ENCODE peak calls at places on chromosomes 1 and 21, in five cellular contexts. One of them, this sample, is unnamed.

GRCh38 chr1:26994020-26994745 is 691 bp downstream of the TRNP1 start:
- DNase-seq in GM23248: peak
- DNase-seq in neuronal stem cell: no peak
- DNase-seq in PC-9: no peak
- DNase-seq in A549: no peak
- DNase-seq in this sample: no peak

GRCh38 chr1:50704126-50704525 is 255.9 kb downstream of the FAF1 start:
- DNase-seq in GM23248: peak
- DNase-seq in neuronal stem cell: peak
- DNase-seq in PC-9: peak
- DNase-seq in A549: peak
- DNase-seq in this sample: peak

GRCh38 chr1:159891275-159892157 is 8.4 kb downstream of the CFAP45 start:
- DNase-seq in GM23248: peak
- DNase-seq in neuronal stem cell: peak
- DNase-seq in PC-9: peak
- DNase-seq in A549: peak
- DNase-seq in this sample: peak

GRCh38 chr21:27825035-27825434 is 858.1 kb upstream of the ADAMTS5 start:
- DNase-seq in GM23248: no peak
- DNase-seq in neuronal stem cell: no peak
- DNase-seq in PC-9: no peak
- DNase-seq in A549: no peak
- DNase-seq in this sample: no peak

GRCh38 chr1:113615425-113615824 is 143.9 kb downstream of the PHTF1 start:
- DNase-seq in GM23248: peak
- DNase-seq in neuronal stem cell: no peak
- DNase-seq in PC-9: peak
- DNase-seq in A549: no peak
- DNase-seq in this sample: no peak

GRCh38 chr1:13702425-13703127 is 2.6 kb downstream of the PRDM2 start:
- DNase-seq in GM23248: no peak
- DNase-seq in neuronal stem cell: no peak
- DNase-seq in PC-9: no peak
- DNase-seq in A549: no peak
- DNase-seq in this sample: no peak

GRCh38 chr21:42844411-42845113 is 34.8 kb downstream of the WDR4 start:
- DNase-seq in GM23248: no peak
- DNase-seq in neuronal stem cell: no peak
- DNase-seq in PC-9: no peak
- DNase-seq in A549: no peak
- DNase-seq in this sample: no peak

GRCh38 chr1:234998174-234998741 is 130.4 kb downstream of the TOMM20 start:
- DNase-seq in GM23248: peak
- DNase-seq in neuronal stem cell: no peak
- DNase-seq in PC-9: peak
- DNase-seq in A549: peak
- DNase-seq in this sample: no peak

GRCh38 chr1:168960595-168960994 is 145.9 kb upstream of the ATP1B1 start:
- DNase-seq in GM23248: no peak
- DNase-seq in neuronal stem cell: no peak
- DNase-seq in PC-9: no peak
- DNase-seq in A549: no peak
- DNase-seq in this sample: no peak

GRCh38 chr1:117732956-117733355 is 127.1 kb downstream of the TENT5C start:
- DNase-seq in GM23248: no peak
- DNase-seq in neuronal stem cell: no peak
- DNase-seq in PC-9: no peak
- DNase-seq in A549: no peak
- DNase-seq in this sample: no peak

GRCh38 chr1:9438431-9439073 is 100.7 kb upstream of the SLC25A33 start:
- DNase-seq in GM23248: peak
- DNase-seq in neuronal stem cell: no peak
- DNase-seq in PC-9: no peak
- DNase-seq in A549: peak
- DNase-seq in this sample: no peak
- H3K27ac ChIP-seq in GM23248: peak
- H3K27ac ChIP-seq in neuronal stem cell: no peak
- H3K27ac ChIP-seq in PC-9: no peak
- H3K27ac ChIP-seq in A549: peak
- H3K27ac ChIP-seq in this sample: no peak

DNA sequence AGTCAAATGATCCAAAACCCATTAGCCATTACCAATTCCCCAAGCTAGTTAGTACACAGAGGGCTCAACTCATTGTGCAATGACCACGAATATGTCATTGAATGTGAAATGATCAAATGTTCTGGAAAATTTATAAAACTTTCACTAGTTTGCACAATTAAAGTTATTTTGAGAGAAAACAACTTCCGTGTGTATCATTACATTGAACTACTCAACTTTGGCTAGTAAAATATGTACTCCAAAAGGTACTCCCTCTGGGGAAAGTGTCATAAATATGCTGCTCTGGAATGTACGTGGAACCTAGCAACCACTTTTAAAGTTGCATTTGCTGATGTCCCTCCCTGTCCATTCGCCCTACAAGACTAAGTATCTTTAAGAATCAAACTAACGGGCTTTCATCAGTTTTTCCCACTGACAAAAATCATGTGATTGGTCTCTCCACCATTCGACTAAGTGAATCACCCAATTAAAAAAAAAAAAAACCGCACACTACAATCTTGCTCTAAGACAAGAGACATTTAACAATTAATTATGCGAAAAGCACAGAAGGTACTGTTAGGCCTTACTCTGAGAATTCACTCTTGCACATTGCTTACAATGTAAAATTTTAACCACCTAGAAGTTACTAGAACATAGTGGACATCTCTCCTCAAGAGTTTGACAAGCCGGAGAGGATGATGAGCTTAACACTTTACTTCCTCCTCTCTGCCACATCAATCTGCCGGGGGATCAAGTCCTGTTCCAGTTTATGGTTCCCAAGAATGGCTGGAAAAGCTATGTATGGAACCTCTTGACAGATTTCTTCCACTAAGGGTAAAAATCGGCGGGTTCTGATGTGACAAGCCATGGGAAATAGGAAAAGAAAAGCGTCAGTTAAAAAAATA is 1.1 kb downstream of the ACBD3 start:
- DNase-seq in GM23248: peak
- DNase-seq in neuronal stem cell: no peak
- DNase-seq in PC-9: no peak
- DNase-seq in A549: no peak
- DNase-seq in this sample: no peak
- H3K4me2 ChIP-seq in GM23248: peak
- H3K4me2 ChIP-seq in neuronal stem cell: peak
- H3K4me2 ChIP-seq in PC-9: peak
- H3K4me2 ChIP-seq in A549: peak
- H3K4me2 ChIP-seq in this sample: peak

GRCh38 chr1:55695151-55695550 is 480.0 kb upstream of the USP24 start:
- DNase-seq in GM23248: peak
- DNase-seq in neuronal stem cell: no peak
- DNase-seq in PC-9: no peak
- DNase-seq in A549: no peak
- DNase-seq in this sample: no peak

GRCh38 chr1:55694297-55694696 is 479.1 kb upstream of the USP24 start:
- DNase-seq in GM23248: no peak
- DNase-seq in neuronal stem cell: no peak
- DNase-seq in PC-9: peak
- DNase-seq in A549: no peak
- DNase-seq in this sample: no peak

GRCh38 chr1:55696891-55697290 is 481.7 kb upstream of the USP24 start:
- DNase-seq in GM23248: peak
- DNase-seq in neuronal stem cell: no peak
- DNase-seq in PC-9: no peak
- DNase-seq in A549: no peak
- DNase-seq in this sample: no peak

GRCh38 chr1:55695553-55695952 is 480.4 kb upstream of the USP24 start:
- DNase-seq in GM23248: peak
- DNase-seq in neuronal stem cell: no peak
- DNase-seq in PC-9: no peak
- DNase-seq in A549: no peak
- DNase-seq in this sample: no peak

DNA sequence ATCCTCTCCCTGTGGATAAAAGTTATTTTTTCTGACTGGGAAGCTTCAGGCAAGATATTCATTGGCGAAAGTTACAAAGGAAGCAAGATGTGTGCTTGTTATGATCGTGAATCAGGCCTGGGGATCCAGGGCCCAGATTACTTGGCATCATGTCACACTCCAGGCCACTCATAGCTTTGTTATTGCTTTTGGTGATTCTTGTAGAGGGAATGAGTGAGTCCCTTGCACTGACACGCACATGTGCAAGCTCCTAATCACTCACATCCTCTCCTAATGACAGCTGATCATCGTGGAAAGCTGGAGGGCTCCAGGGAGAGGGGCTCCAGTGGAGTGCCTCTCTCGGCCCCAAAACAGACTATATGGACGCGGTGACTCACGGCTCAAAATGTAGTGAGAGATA is 481.0 kb upstream of the USP24 start:
- DNase-seq in GM23248: peak
- DNase-seq in neuronal stem cell: no peak
- DNase-seq in PC-9: no peak
- DNase-seq in A549: no peak
- DNase-seq in this sample: no peak
- H3K27ac ChIP-seq in GM23248: peak
- H3K27ac ChIP-seq in neuronal stem cell: no peak
- H3K27ac ChIP-seq in PC-9: no peak
- H3K27ac ChIP-seq in A549: no peak
- H3K27ac ChIP-seq in this sample: no peak

GRCh38 chr1:183595537-183595936 is 5.3 kb upstream of the NCF2 start:
- DNase-seq in GM23248: no peak
- DNase-seq in neuronal stem cell: no peak
- DNase-seq in PC-9: no peak
- DNase-seq in A549: no peak
- DNase-seq in this sample: no peak

GRCh38 chr1:183600136-183600535 is 9.9 kb upstream of the NCF2 start:
- DNase-seq in GM23248: peak
- DNase-seq in neuronal stem cell: no peak
- DNase-seq in PC-9: peak
- DNase-seq in A549: no peak
- DNase-seq in this sample: no peak

GRCh38 chr1:183596500-183596899 is 6.2 kb upstream of the NCF2 start:
- DNase-seq in GM23248: no peak
- DNase-seq in neuronal stem cell: no peak
- DNase-seq in PC-9: peak
- DNase-seq in A549: no peak
- DNase-seq in this sample: no peak

GRCh38 chr1:183598386-183598785 is 8.1 kb upstream of the NCF2 start:
- DNase-seq in GM23248: peak
- DNase-seq in neuronal stem cell: no peak
- DNase-seq in PC-9: peak
- DNase-seq in A549: no peak
- DNase-seq in this sample: no peak

GRCh38 chr1:183597656-183598055 is 7.4 kb upstream of the NCF2 start:
- DNase-seq in GM23248: peak
- DNase-seq in neuronal stem cell: no peak
- DNase-seq in PC-9: no peak
- DNase-seq in A549: no peak
- DNase-seq in this sample: no peak
- H3K4me2 ChIP-seq in GM23248: peak
- H3K4me2 ChIP-seq in neuronal stem cell: no peak
- H3K4me2 ChIP-seq in PC-9: no peak
- H3K4me2 ChIP-seq in A549: no peak
- H3K4me2 ChIP-seq in this sample: no peak

GRCh38 chr1:34683616-34684015 is 71.2 kb upstream of the GJB5 start:
- DNase-seq in GM23248: no peak
- DNase-seq in neuronal stem cell: no peak
- DNase-seq in PC-9: no peak
- DNase-seq in A549: no peak
- DNase-seq in this sample: no peak
- H3K27ac ChIP-seq in GM23248: no peak
- H3K27ac ChIP-seq in neuronal stem cell: no peak
- H3K27ac ChIP-seq in PC-9: no peak
- H3K27ac ChIP-seq in A549: no peak
- H3K27ac ChIP-seq in this sample: no peak

DNA sequence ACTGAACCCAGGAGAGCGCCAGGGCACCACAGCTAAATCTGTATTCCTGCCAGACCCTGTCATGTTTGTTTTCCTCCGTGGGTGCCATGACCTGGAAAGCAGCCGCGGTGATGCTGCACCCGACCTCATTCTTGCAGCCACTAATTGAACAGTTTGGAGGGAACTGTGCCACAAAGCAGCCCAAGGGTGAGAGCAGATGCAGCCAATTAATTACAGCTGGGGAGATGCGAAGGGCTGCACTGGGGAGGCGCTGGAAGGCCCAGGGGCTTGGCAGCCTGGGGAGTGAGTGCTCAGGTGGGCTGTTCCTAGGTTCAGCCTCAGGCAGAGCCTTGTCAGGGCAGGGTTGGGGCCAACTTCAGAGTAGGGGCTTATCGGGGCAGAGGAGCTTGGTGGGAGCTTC is 158.4 kb upstream of the CD34 start:
- DNase-seq in GM23248: no peak
- DNase-seq in neuronal stem cell: no peak
- DNase-seq in PC-9: no peak
- DNase-seq in A549: no peak
- DNase-seq in this sample: no peak
- H3K4me2 ChIP-seq in GM23248: no peak
- H3K4me2 ChIP-seq in neuronal stem cell: no peak
- H3K4me2 ChIP-seq in PC-9: no peak
- H3K4me2 ChIP-seq in A549: no peak
- H3K4me2 ChIP-seq in this sample: no peak